ENCODE peak calls at places on chromosomes 4 and X, in ten cellular contexts. N is heart right ventricle, W is lower lobe of right lung, S is adrenal gland, C is mucosa of descending colon, R is stomach, I is left lung, Z is tibial nerve, D is OCI-LY7, G is spleen. T is an unnamed sample. For H3K4me1, the result is how much of the 10 kb centered on the place peaks cover.

GRCh38 chr4:59855630-59856352 is 1344.3 kb upstream of the ADGRL3 start:
- DNase-seq in N (no peak), W (peak), S (no peak), C (no peak), R (no peak), I (peak), Z (no peak), D (no peak), G (peak), T (no peak)

GRCh38 chr4:158741622-158742021 is 18.4 kb upstream of the PPID start:
- DNase-seq in N (no peak), W (no peak), S (no peak), C (no peak), R (no peak), I (no peak), Z (no peak), D (no peak), G (no peak), T (no peak)

GRCh38 chr4:139134403-139134802 is 42.6 kb downstream of the ELF2 start:
- DNase-seq in N (no peak), W (no peak), S (no peak), C (no peak), R (no peak), I (no peak), Z (no peak), D (no peak), G (no peak), T (no peak)

GRCh38 chrX:95835223-95835622 is 849.4 kb upstream of the DIAPH2 start:
- DNase-seq in N (no peak), W (no peak), S (no peak), C (no peak), R (no peak), I (no peak), Z (no peak), D (no peak), G (no peak), T (no peak)

GRCh38 chrX:136497556-136498048 is at the start of gene HTATSF1:
- DNase-seq in N (no peak), W (peak), S (no peak), C (no peak), R (peak), I (peak), Z (no peak), D (no peak), G (peak), T (no peak)

GRCh38 chrX:22699591-22700091 is 300.1 kb upstream of the DDX53 start:
- DNase-seq in N (no peak), W (no peak), S (peak), C (no peak), R (no peak), I (no peak), Z (peak), D (no peak), G (no peak), T (no peak)

GRCh38 chrX:44382871-44383270 is 39.4 kb upstream of the EFHC2 start:
- DNase-seq in N (no peak), W (no peak), S (no peak), C (no peak), R (no peak), I (no peak), Z (no peak), D (no peak), G (no peak), T (no peak)

GRCh38 chrX:13693341-13693871 is 4.5 kb downstream of the RAB9A start:
- DNase-seq in N (no peak), W (no peak), S (peak), C (no peak), R (no peak), I (no peak), Z (no peak), D (no peak), G (no peak), T (no peak)

GRCh38 chrX:30904632-30905031 is 15.6 kb upstream of the TAB3 start:
- DNase-seq in N (no peak), W (no peak), S (no peak), C (no peak), R (no peak), I (no peak), Z (no peak), D (no peak), G (no peak), T (no peak)

GRCh38 chrX:49003696-49004095 is 1.6 kb upstream of the GRIPAP1 start:
- DNase-seq in N (no peak), W (no peak), S (no peak), C (no peak), R (no peak), I (no peak), Z (no peak), D (peak), G (no peak), T (no peak)

GRCh38 chrX:17007134-17007768 is 60.8 kb downstream of the REPS2 start:
- DNase-seq in N (no peak), W (no peak), S (no peak), C (no peak), R (no peak), I (no peak), Z (no peak), D (peak), G (no peak), T (no peak)

GRCh38 chr4:21191304-21191703 is 491.0 kb downstream of the PACRGL start:
- DNase-seq in N (no peak), W (no peak), S (no peak), C (no peak), R (no peak), I (no peak), Z (no peak), D (no peak), G (no peak), T (no peak)

GRCh38 chr4:14695411-14695810 is 306.9 kb upstream of the CPEB2 start:
- DNase-seq in N (no peak), W (no peak), S (no peak), C (no peak), R (no peak), I (no peak), Z (no peak), D (no peak), G (no peak), T (no peak)
- H3K4me3 ChIP-seq in N (no peak), W (no peak), S (no peak), C (no peak), R (no peak), I (no peak), Z (no peak), D (no peak), G (no peak), T (no peak)

GRCh38 chrX:152137771-152138387 is 498 bp downstream of the MAGEA10 start:
- DNase-seq in N (no peak), W (no peak), S (no peak), C (no peak), R (no peak), I (no peak), Z (no peak), D (no peak), G (no peak), T (no peak)
- H3K4me1 ChIP-seq in N (under half), W (under half), S (under half), C (under half), R (under half), I (under half), Z (under half), D (under half), G (under half), T (under half)

DNA sequence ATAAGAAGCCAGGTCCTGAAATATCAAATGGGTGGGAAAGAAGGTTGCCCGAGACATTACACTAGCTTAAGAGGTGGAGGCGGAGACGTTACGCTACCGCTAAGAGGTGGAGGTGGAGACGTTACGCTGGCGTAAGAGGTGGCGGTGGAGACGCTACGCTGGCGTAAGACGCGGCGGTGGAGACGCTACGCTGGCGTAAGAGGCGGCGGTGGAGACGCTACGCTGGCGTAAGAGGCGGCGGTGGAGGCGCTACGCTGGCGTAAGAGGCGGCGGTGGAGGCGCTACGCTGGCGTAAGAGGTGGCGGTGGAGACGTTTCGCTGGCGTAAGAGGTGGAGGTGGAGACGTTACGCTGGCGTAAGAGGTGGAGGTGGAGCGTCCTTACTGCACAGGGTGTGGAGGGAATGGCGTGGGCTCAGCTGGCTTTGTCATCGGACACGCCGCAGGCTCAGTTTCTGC is 12.8 kb downstream of the CYP4V2 start:
- DNase-seq in N (no peak), W (no peak), S (peak), C (no peak), R (peak), I (no peak), Z (no peak), D (no peak), G (no peak), T (no peak)
- H3K4me3 ChIP-seq in N (no peak), W (no peak), S (peak), C (no peak), R (peak), I (no peak), Z (peak), D (no peak), G (no peak), T (peak)

DNA sequence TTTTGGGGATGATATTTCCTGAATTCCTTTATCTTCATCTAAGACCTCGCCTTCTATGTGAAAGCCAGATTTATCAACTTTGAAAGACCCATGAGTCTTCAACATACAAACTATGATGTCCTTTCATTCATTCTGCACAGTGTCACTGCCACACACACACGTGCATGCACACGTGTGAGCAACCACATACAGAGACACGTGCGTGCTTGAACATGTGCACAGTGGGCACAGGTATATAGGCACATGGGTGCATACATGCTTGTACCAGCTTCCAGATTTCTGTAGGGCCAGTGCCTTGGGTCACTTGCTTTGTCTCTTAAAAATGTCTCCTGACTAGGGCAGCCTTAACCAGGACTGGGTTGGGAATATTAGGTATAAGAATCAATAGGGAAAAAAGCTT is 49.1 kb upstream of the RBPJ start:
- DNase-seq in N (no peak), W (no peak), S (no peak), C (no peak), R (no peak), I (no peak), Z (no peak), D (no peak), G (no peak), T (no peak)
- H3K4me1 ChIP-seq in N (under half), W (under half), S (under half), C (under half), R (under half), I (under half), Z (under half), D (under half), G (under half), T (under half)

GRCh38 chr4:16224264-16224663 is 2.0 kb downstream of the TAPT1 start:
- DNase-seq in N (no peak), W (no peak), S (peak), C (no peak), R (no peak), I (no peak), Z (no peak), D (no peak), G (no peak), T (no peak)
- H3K4me3 ChIP-seq in N (no peak), W (peak), S (peak), C (no peak), R (peak), I (peak), Z (no peak), D (peak), G (no peak), T (peak)

GRCh38 chr4:2852481-2852881 is 8.8 kb downstream of the ADD1 start:
- DNase-seq in N (peak), W (peak), S (no peak), C (no peak), R (no peak), I (peak), Z (no peak), D (peak), G (peak), T (no peak)

GRCh38 chr4:2856266-2856665 is 12.6 kb downstream of the ADD1 start:
- DNase-seq in N (no peak), W (no peak), S (no peak), C (no peak), R (no peak), I (no peak), Z (no peak), D (no peak), G (no peak), T (no peak)

GRCh38 chr4:2858451-2859217 is 15.0 kb downstream of the ADD1 start:
- DNase-seq in N (no peak), W (no peak), S (peak), C (no peak), R (no peak), I (no peak), Z (no peak), D (no peak), G (no peak), T (no peak)

GRCh38 chr4:2857349-2857927 is 13.8 kb downstream of the ADD1 start:
- DNase-seq in N (no peak), W (no peak), S (no peak), C (no peak), R (no peak), I (no peak), Z (no peak), D (no peak), G (no peak), T (no peak)

DNA sequence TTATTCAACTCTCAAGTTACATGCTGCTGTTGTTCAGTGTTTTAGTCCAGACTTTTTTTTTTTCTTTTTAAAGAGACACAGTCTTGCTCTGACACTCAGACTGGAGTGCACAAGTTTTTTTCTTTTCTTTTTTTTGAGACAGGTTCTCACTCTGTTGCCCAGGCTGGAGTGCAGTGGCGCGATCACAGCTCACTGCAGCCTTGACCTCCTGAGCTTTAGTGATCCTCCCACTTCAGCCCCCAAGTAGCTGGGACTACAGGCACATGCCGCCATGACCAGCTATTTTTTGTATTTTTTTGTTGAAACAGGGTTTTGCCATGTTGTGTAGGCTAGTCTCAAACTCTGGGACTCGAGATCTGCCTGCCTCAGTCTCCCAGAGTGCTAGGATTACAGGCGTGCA is 11.9 kb downstream of the ADD1 start:
- DNase-seq in N (no peak), W (no peak), S (no peak), C (no peak), R (no peak), I (no peak), Z (no peak), D (no peak), G (no peak), T (no peak)
- H3K4me1 ChIP-seq in N (half or more), W (half or more), S (half or more), C (half or more), R (half or more), I (under half), Z (under half), D (under half), G (half or more), T (half or more)